ENCODE peak calls at places on chromosomes 4 and X, in ten cellular contexts. L, V, X, Z, T, C, K, N, G and R are unnamed samples.

GRCh38 chrX:17072726-17073125 is 126.3 kb downstream of the REPS2 start:
- DNase-seq in L (no peak), G (no peak), X (no peak), Z (no peak), V (no peak), T (no peak), N (no peak), C (no peak), K (no peak), R (no peak)

GRCh38 chr4:168781341-168781740 is 228.7 kb downstream of the CBR4 start:
- DNase-seq in N (no peak), C (no peak), X (no peak), L (no peak), G (no peak), Z (no peak), T (no peak), V (no peak), K (no peak), R (no peak)

GRCh38 chr4:123997116-123997515 is 600.5 kb downstream of the SPRY1 start:
- DNase-seq in X (no peak), N (no peak), T (peak), V (no peak), G (no peak), L (no peak), Z (no peak), K (no peak), C (no peak), R (no peak)

GRCh38 chrX:121160987-121161386 is 113.6 kb downstream of the GLUD2 start:
- DNase-seq in V (peak), L (no peak), T (no peak), N (no peak), G (peak), K (no peak), Z (no peak), X (no peak), C (no peak), R (no peak)

GRCh38 chr4:635851-636627 is 10.7 kb downstream of the PDE6B start:
- DNase-seq in X (no peak), K (no peak), L (no peak), V (no peak), G (no peak), Z (no peak), T (peak), N (no peak), C (no peak), R (no peak)

GRCh38 chr4:145553375-145553774 is 65.8 kb upstream of the MMAA start:
- DNase-seq in Z (no peak), C (no peak), T (no peak), X (no peak), V (no peak), L (no peak), G (no peak), K (no peak), N (no peak), R (no peak)

GRCh38 chrX:23643020-23643419 is 24.3 kb upstream of the PRDX4 start:
- DNase-seq in N (no peak), L (no peak), G (no peak), X (no peak), C (no peak), V (no peak), T (no peak), Z (no peak), K (no peak), R (no peak)

GRCh38 chr4:165537028-165537648 is 158.3 kb downstream of the CPE start:
- DNase-seq in K (no peak), Z (no peak), L (no peak), T (peak), G (peak), C (peak), X (no peak), N (no peak), V (peak), R (peak)

GRCh38 chrX:30957753-30958152 is 68.7 kb upstream of the TAB3 start:
- DNase-seq in C (no peak), Z (no peak), V (no peak), K (no peak), L (no peak), X (no peak), T (no peak), N (no peak), G (peak), R (no peak)

GRCh38 chrX:121733514-121733913 is 686.1 kb downstream of the GLUD2 start:
- DNase-seq in N (no peak), L (no peak), T (no peak), C (no peak), V (peak), G (peak), Z (no peak), X (no peak), K (no peak), R (no peak)

GRCh38 chr4:57614533-57614932 is 504.3 kb upstream of the IGFBP7 start:
- DNase-seq in T (no peak), G (no peak), N (no peak), L (no peak), Z (no peak), K (no peak), V (no peak), X (no peak), C (no peak), R (no peak)

GRCh38 chr4:102430511-102430910 is 70.6 kb upstream of the NFKB1 start:
- DNase-seq in L (no peak), K (no peak), X (no peak), T (no peak), N (no peak), V (peak), Z (no peak), C (no peak), G (peak), R (no peak)

GRCh38 chr4:909131-909571 is 23.0 kb downstream of the GAK start:
- DNase-seq in L (no peak), V (no peak), T (no peak), X (no peak), C (no peak), N (no peak), G (no peak), K (no peak), Z (no peak), R (no peak)

GRCh38 chr4:4666693-4667642 is 125.1 kb upstream of the STX18 start:
- DNase-seq in L (no peak), N (no peak), V (peak), C (no peak), K (no peak), T (peak), G (no peak), Z (no peak), X (no peak), R (no peak)

GRCh38 chr4:48985602-48985975 is 486 bp upstream of the CWH43 start:
- DNase-seq in L (no peak), K (no peak), N (no peak), C (no peak), Z (no peak), T (no peak), V (no peak), X (no peak), G (no peak), R (no peak)
- H3K4me3 ChIP-seq in L (no peak), K (peak), N (peak), C (no peak), Z (no peak), T (peak), V (no peak), X (peak), G (no peak), R (peak)

DNA sequence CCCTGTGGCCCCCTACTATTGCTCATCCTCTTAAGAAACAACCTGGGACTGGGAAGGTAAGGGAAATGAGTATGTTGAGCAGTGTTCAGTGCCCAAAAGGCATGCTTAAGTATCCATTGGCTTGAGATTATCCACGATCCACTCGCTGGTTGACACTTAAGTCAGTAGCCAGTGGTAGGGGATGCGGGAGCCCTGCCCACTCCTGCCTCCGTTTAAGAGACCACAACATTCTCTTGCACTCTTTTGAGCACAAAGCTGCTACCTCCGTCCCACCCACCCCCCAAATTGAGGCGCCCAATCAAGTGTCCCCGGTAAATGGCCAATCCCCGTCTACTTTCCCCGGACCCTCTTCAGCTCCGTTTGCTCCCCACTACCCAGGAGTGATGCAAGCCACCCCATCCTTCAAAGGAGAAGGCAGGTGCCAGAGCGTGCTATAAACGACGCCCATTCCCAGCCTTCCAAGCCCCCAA is 25.0 kb downstream of the UTP14A start:
- DNase-seq in N (no peak), L (no peak), C (no peak), G (no peak), X (no peak), Z (no peak), V (no peak), K (no peak), T (no peak), R (no peak)
- H3K4me3 ChIP-seq in N (peak), L (peak), C (peak), G (peak), X (peak), Z (peak), V (peak), K (peak), T (peak), R (peak)

GRCh38 chrX:74550295-74550802 is 64.1 kb downstream of the RLIM start:
- DNase-seq in L (peak), N (peak), Z (peak), X (peak), T (peak), C (peak), V (peak), G (peak), K (peak), R (peak)
- H3K4me3 ChIP-seq in L (no peak), N (no peak), Z (peak), X (peak), T (no peak), C (no peak), V (peak), G (no peak), K (no peak), R (no peak)

DNA sequence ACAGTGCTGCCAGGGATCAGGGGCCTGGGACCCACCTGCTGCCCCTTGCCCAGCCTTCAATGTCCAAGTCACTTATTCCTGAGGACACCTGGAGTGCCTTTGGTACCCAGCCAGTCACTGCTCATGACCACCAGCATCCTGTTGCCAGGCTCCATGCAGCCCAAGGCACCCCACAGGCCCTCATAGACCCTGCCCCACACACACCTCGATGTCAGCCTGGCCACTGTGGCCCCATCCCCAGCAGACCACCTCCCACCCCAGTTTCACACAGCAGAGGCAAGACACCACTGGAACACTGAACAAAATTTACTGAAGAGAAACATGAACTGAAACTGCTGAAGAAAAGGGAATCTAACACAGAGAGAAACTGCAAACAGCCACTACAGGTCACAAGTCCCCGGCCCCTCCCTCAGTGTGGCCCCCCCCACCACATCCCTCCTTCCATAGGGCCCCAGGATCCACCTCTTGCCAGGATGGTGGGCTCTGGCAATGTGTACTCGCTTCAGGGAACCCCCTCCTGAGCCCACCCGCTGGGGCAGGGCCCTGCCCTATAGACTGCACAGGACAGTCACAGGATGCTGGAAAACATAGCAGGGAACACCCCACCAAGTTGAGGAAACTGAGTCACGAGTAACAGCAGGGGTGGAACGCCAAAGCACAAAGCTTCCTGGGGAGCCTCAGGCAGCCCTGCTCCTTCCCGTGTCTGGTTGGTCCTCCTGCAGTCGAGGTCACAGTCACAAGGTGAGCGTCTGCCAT is 5.2 kb downstream of the PNMA5 start:
- DNase-seq in N (no peak), Z (no peak), X (no peak), L (no peak), K (no peak), C (no peak), V (no peak), G (no peak), T (no peak), R (no peak)
- H3K4me3 ChIP-seq in N (no peak), Z (no peak), X (no peak), L (no peak), K (no peak), C (no peak), V (no peak), G (no peak), T (no peak), R (no peak)

GRCh38 chr4:152083348-152083747 is 322.5 kb upstream of the GATB start:
- DNase-seq in G (no peak), Z (no peak), K (no peak), T (no peak), X (no peak), L (no peak), N (no peak), V (no peak), C (no peak), R (no peak)

GRCh38 chr4:152085657-152086056 is 324.9 kb upstream of the GATB start:
- DNase-seq in C (no peak), X (no peak), K (no peak), G (no peak), V (no peak), Z (no peak), N (no peak), T (no peak), L (no peak), R (no peak)

GRCh38 chr4:152089564-152089963 is 328.8 kb upstream of the GATB start:
- DNase-seq in G (no peak), X (no peak), T (no peak), N (no peak), L (no peak), K (no peak), Z (no peak), C (no peak), V (no peak), R (no peak)

GRCh38 chr4:152090543-152090942 is 329.7 kb upstream of the GATB start:
- DNase-seq in T (no peak), L (peak), K (no peak), V (no peak), X (peak), G (peak), C (no peak), Z (no peak), N (no peak), R (no peak)

DNA sequence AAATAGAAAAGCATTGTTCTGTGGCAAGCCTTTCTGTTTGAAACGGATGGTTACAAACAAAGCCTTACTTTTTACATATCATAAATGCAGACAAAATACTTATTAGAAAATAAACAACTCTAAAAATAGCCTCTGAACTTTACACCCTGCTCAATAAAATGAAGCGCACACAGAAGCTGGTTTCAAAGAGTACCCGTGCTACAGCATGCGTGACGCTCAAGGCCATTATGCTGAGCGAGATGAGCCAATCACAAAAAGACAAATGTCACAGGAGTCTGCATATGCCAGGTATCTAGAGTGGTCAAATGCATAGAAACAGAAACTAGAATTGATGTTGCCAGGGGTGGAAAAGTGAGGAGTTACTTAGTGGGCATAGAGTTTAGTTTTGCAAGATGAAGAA is 326.5 kb upstream of the GATB start:
- DNase-seq in T (no peak), V (no peak), G (no peak), Z (no peak), C (no peak), X (no peak), N (no peak), K (no peak), L (no peak), R (no peak)
- H3K4me3 ChIP-seq in T (no peak), V (no peak), G (no peak), Z (no peak), C (no peak), X (no peak), N (no peak), K (no peak), L (no peak), R (no peak)

GRCh38 chr4:41189669-41190068 is 24.7 kb downstream of the APBB2 start:
- DNase-seq in X (no peak), N (no peak), G (no peak), C (no peak), Z (no peak), L (no peak), T (peak), V (no peak), K (no peak), R (no peak)

GRCh38 chr4:41192136-41192535 is 22.2 kb downstream of the APBB2 start:
- DNase-seq in L (no peak), X (no peak), N (no peak), T (no peak), K (no peak), Z (no peak), V (peak), C (no peak), G (peak), R (no peak)

GRCh38 chr4:41185614-41186609 is 28.4 kb downstream of the APBB2 start:
- DNase-seq in Z (no peak), K (no peak), V (no peak), N (no peak), G (no peak), C (no peak), T (no peak), L (no peak), X (no peak), R (no peak)

GRCh38 chr4:41184009-41184408 is 30.3 kb downstream of the APBB2 start:
- DNase-seq in C (no peak), V (no peak), K (no peak), Z (no peak), T (no peak), N (no peak), G (no peak), X (no peak), L (no peak), R (no peak)

GRCh38 chr4:41189076-41189475 is 25.3 kb downstream of the APBB2 start:
- DNase-seq in Z (no peak), X (no peak), G (no peak), C (no peak), K (no peak), V (no peak), L (no peak), T (no peak), N (no peak), R (no peak)
- H3K4me3 ChIP-seq in Z (no peak), X (no peak), G (no peak), C (no peak), K (no peak), V (no peak), L (no peak), T (no peak), N (no peak), R (no peak)